ENCODE peak calls at places on chromosomes 2 and 18, in eight cellular contexts. K is cardiac muscle cell; T is H1; B is upper lobe of right lung; V is GM23338; Y is thoracic aorta; O is SK-N-MC; M is CD4-positive, CD25-positive, alpha-beta regulatory T cell. Q is an unnamed sample.

GRCh38 chr2:177184606-177185005 is 28.0 kb upstream of the HNRNPA3 start:
- DNase-seq in Y (no peak), T (no peak), M (no peak), K (no peak), B (no peak), V (no peak), O (no peak), Q (no peak)

GRCh38 chr2:17753803-17754663 is at the start of the genes GEN1 and SMC6:
- DNase-seq in M (peak), T (peak), O (peak), Y (peak), B (peak), V (peak), K (peak), Q (peak)

GRCh38 chr2:27809761-27810241 is 38.3 kb downstream of the MRPL33 start:
- DNase-seq in K (no peak), M (no peak), Y (no peak), T (no peak), V (no peak), O (peak), B (no peak), Q (no peak)

GRCh38 chr2:42133771-42134195 is 35.4 kb upstream of the EML4 start:
- DNase-seq in T (no peak), B (no peak), M (no peak), K (no peak), V (no peak), Y (no peak), O (no peak), Q (no peak)

GRCh38 chr2:233455491-233455890 is 101.2 kb downstream of the DGKD start:
- DNase-seq in B (peak), M (no peak), Y (no peak), V (no peak), O (no peak), K (no peak), T (no peak), Q (no peak)

GRCh38 chr2:97966545-97967215 is 29.1 kb downstream of the TMEM131 start:
- DNase-seq in B (no peak), T (no peak), Y (no peak), O (no peak), M (no peak), K (no peak), V (no peak), Q (no peak)

GRCh38 chr2:176115883-176116813 is at the start of gene HOXD10:
- DNase-seq in V (peak), T (peak), O (no peak), M (no peak), Y (no peak), B (no peak), K (no peak), Q (no peak)

GRCh38 chr18:78976697-78977626 is 2.7 kb upstream of the SALL3 start:
- DNase-seq in Y (no peak), M (no peak), T (no peak), O (no peak), V (peak), K (no peak), B (no peak), Q (no peak)

GRCh38 chr2:107717666-107718065 is 109.0 kb upstream of the RGPD4 start:
- DNase-seq in O (no peak), M (no peak), T (no peak), B (no peak), K (peak), V (peak), Y (no peak), Q (peak)

GRCh38 chr2:16196687-16197503 is 256.5 kb downstream of the MYCN start:
- DNase-seq in Y (no peak), M (no peak), B (no peak), K (no peak), T (no peak), V (no peak), O (no peak), Q (no peak)

GRCh38 chr18:27400001-27400400 is 214.9 kb upstream of the CHST9 start:
- DNase-seq in V (peak), M (no peak), Y (no peak), K (no peak), B (no peak), T (peak), O (no peak), Q (peak)

GRCh38 chr2:235605306-235605998 is 111.6 kb downstream of the AGAP1 start:
- DNase-seq in V (peak), O (peak), M (peak), T (no peak), Y (peak), K (peak), B (no peak), Q (peak)

GRCh38 chr2:167784071-167784400 is 463.4 kb downstream of the STK39 start:
- DNase-seq in M (no peak), T (no peak), B (no peak), O (no peak), Y (no peak), K (no peak), V (no peak), Q (no peak)

GRCh38 chr2:108998911-108999310 is 9.9 kb upstream of the EDAR start:
- DNase-seq in V (no peak), T (no peak), K (no peak), B (no peak), Y (no peak), M (no peak), O (no peak), Q (no peak)

GRCh38 chr2:210792000-210792399 is 235.6 kb downstream of the CPS1 start:
- DNase-seq in V (no peak), O (no peak), M (no peak), Y (no peak), K (peak), B (no peak), T (no peak), Q (no peak)

GRCh38 chr2:238939521-238940403 is 91.9 kb downstream of the TWIST2 start:
- DNase-seq in V (no peak), T (no peak), K (no peak), Y (no peak), M (no peak), O (no peak), B (peak), Q (no peak)

GRCh38 chr18:79962835-79963657 is 1.4 kb upstream of the HSBP1L1 start:
- DNase-seq in O (no peak), V (no peak), K (no peak), Y (no peak), M (peak), B (no peak), T (no peak), Q (no peak)

GRCh38 chr2:108612514-108613183 is 78.4 kb downstream of the LIMS1 start:
- DNase-seq in V (no peak), K (no peak), T (no peak), Y (no peak), M (peak), O (no peak), B (no peak), Q (no peak)

GRCh38 chr18:68778280-68778875 is 19.5 kb upstream of the CCDC102B start:
- DNase-seq in Y (no peak), K (no peak), O (no peak), V (no peak), T (no peak), M (no peak), B (no peak), Q (no peak)

GRCh38 chr2:182361477-182361876 is 65.4 kb downstream of the PDE1A start:
- DNase-seq in T (no peak), M (no peak), O (no peak), V (no peak), Y (no peak), B (no peak), K (no peak), Q (no peak)

GRCh38 chr18:48228301-48228715 is 180.9 kb downstream of the ZBTB7C start:
- DNase-seq in Y (no peak), B (peak), O (no peak), V (no peak), T (no peak), M (peak), K (no peak), Q (no peak)

GRCh38 chr2:128519517-128520215 is 201.0 kb upstream of the HS6ST1 start:
- DNase-seq in O (no peak), B (no peak), K (no peak), M (no peak), T (no peak), Y (no peak), V (no peak), Q (no peak)

GRCh38 chr2:143261986-143262784 is 133.0 kb downstream of the ARHGAP15 start:
- DNase-seq in T (no peak), B (no peak), K (no peak), V (no peak), Y (no peak), M (peak), O (no peak), Q (no peak)

GRCh38 chr18:32378705-32379104 is 92.0 kb downstream of the GAREM1 start:
- DNase-seq in T (no peak), O (no peak), B (no peak), Y (no peak), M (no peak), V (no peak), K (no peak), Q (no peak)

GRCh38 chr2:65129276-65129612 is 662 bp downstream of the RAB1A start:
- DNase-seq in T (no peak), K (no peak), B (no peak), M (peak), O (no peak), Y (no peak), V (no peak), Q (no peak)

GRCh38 chr2:231614559-231615057 is 21.9 kb downstream of the TEX44 start:
- DNase-seq in Y (no peak), V (no peak), K (no peak), O (no peak), M (peak), T (peak), B (peak), Q (no peak)

GRCh38 chr2:15941970-15942710 is 1.8 kb downstream of the MYCN start:
- DNase-seq in O (no peak), Y (no peak), K (peak), T (peak), M (peak), V (peak), B (no peak), Q (no peak)

GRCh38 chr2:180730976-180731375 is 249.4 kb upstream of the UBE2E3 start:
- DNase-seq in Y (no peak), O (no peak), M (no peak), V (no peak), T (no peak), K (no peak), B (no peak), Q (no peak)

GRCh38 chr2:217049931-217050330 is 190.1 kb upstream of the TNP1 start:
- DNase-seq in T (no peak), O (no peak), K (no peak), V (no peak), Y (no peak), B (no peak), M (no peak), Q (no peak)

GRCh38 chr2:170972508-170973224 is 43.6 kb downstream of the GORASP2 start:
- DNase-seq in B (no peak), Y (no peak), V (no peak), K (no peak), M (peak), T (no peak), O (no peak), Q (no peak)

GRCh38 chr2:130852521-130853115 is 15.9 kb downstream of the ARHGEF4 start:
- DNase-seq in B (no peak), V (no peak), M (no peak), T (no peak), Y (no peak), O (no peak), K (no peak), Q (no peak)

GRCh38 chr2:195057001-195057400 is 600.0 kb upstream of the SLC39A10 start:
- DNase-seq in B (no peak), M (no peak), V (no peak), K (no peak), Y (no peak), O (no peak), T (no peak), Q (no peak)

GRCh38 chr18:23225518-23225917 is 90.2 kb downstream of the CABLES1 start:
- DNase-seq in K (no peak), O (no peak), M (no peak), V (no peak), T (no peak), B (no peak), Y (no peak), Q (no peak)

GRCh38 chr18:55401638-55402191 is 186.3 kb downstream of the TCF4 start:
- DNase-seq in V (peak), O (no peak), T (no peak), M (no peak), B (no peak), Y (no peak), K (peak), Q (peak)

GRCh38 chr18:55401275-55401620 is 186.7 kb downstream of the TCF4 start:
- DNase-seq in M (no peak), B (no peak), K (no peak), Y (no peak), V (no peak), T (no peak), O (no peak), Q (no peak)

GRCh38 chr18:55402731-55403405 is 185.1 kb downstream of the TCF4 start:
- DNase-seq in O (no peak), V (no peak), B (no peak), M (no peak), Y (no peak), K (no peak), T (no peak), Q (no peak)

GRCh38 chr18:55398858-55399257 is 189.1 kb downstream of the TCF4 start:
- DNase-seq in Y (no peak), O (no peak), B (no peak), T (no peak), K (no peak), V (no peak), M (no peak), Q (no peak)

GRCh38 chr18:55400590-55401274 is 187.3 kb downstream of the TCF4 start:
- DNase-seq in K (no peak), M (no peak), T (no peak), V (no peak), B (no peak), Y (no peak), O (no peak), Q (no peak)
- H3K4me3 ChIP-seq in K (no peak), M (no peak), T (no peak), V (no peak), B (peak), Y (peak), O (peak), Q (no peak)

DNA sequence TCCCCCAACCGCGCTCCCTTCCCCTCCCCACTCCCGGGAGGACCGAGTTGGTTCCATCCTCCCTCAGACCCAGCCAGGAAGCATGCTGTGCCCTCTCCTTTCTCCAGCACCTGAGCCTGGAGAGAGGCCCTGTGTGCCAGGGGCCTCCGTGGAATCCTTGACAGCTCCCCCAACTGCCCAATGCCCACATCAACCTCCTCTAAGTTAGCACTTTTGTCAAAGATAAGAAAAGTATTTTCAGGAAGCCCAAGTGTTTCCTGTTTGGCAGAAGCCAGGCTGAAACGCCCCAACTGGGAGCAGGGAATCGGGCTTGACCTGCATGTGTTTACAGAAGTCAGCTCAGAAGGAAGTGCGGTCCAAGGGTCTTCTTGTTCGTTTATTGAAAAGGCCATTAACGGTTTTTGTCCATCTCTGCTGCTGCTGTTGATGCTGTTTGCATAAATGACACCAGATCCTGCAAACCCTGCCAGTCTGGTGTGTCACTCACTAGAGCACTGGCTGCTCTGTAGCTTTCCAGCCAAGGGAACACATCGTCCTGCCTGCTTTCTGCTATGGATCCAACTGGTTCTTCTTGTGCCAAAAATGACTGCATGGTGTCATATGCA is 35.3 kb upstream of the COL6A3 start:
- DNase-seq in T (no peak), O (no peak), Y (peak), B (peak), K (peak), M (no peak), V (no peak), Q (no peak)
- H3K27ac ChIP-seq in T (no peak), O (no peak), Y (peak), B (peak), K (no peak), M (no peak), V (no peak), Q (no peak)

GRCh38 chr2:172440795-172441194 is 13.4 kb downstream of the ITGA6 start:
- DNase-seq in Y (no peak), O (no peak), V (no peak), B (no peak), K (no peak), T (no peak), M (peak), Q (no peak)
- H3K4me3 ChIP-seq in Y (no peak), O (no peak), V (no peak), B (no peak), K (no peak), T (no peak), M (peak), Q (no peak)

GRCh38 chr2:241932895-241933174 is 63.3 kb downstream of the RTP5 start:
- DNase-seq in B (no peak), K (no peak), V (no peak), M (no peak), O (no peak), Y (no peak), T (no peak), Q (no peak)

GRCh38 chr2:241933175-241933911 is 63.8 kb downstream of the RTP5 start:
- DNase-seq in Y (no peak), V (no peak), O (peak), M (peak), T (no peak), K (no peak), B (peak), Q (no peak)

GRCh38 chr2:241931084-241931975 is 61.8 kb downstream of the RTP5 start:
- DNase-seq in V (no peak), B (no peak), Y (no peak), T (no peak), M (no peak), K (no peak), O (no peak), Q (no peak)

GRCh38 chr2:241929551-241930490 is 60.3 kb downstream of the RTP5 start:
- DNase-seq in T (no peak), K (no peak), O (no peak), M (no peak), B (no peak), V (no peak), Y (no peak), Q (no peak)

DNA sequence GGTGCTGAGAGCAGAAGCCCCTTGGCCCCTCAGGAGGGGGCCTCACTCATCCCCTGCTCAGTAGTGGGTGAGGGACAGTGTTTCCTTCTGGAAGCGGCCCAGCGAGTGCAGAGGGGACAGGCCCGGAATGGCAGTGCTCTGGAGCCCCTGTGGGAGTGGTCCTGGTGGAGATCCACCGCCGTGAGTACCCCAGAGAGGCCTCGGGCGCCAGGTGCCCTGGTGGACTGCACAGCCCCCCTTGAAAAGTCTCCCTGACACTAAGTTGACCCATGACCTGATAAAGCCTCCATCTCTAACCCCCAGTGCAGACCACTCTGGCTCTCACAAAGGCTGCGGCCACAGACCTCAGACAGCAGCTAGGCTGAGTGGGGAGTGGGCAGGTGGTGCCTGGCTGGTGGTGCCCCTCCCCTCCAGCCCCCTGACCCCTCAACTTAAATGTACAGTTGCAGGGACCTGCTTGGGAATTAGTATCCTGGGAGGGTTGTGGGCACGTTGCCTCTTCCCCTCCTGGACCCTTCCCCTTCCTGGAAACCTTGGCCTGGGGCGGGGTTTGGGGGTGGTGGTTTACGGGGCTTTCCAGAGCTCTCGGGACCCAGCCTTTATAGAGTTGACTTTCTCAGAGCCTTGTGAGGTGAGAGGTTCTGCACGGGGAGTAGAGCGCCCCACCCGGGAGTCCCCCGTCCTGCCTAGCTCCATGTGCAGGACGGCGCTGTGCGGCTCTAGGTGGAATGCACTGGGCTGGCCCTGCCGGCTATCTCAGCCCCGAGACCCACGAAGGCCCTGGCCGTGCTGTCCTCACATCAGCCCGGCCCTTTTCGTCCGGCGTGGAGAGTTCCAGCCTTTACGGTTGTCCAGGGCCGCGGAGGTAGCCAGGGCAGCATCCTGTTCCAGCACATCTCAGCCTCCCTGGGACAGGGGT is 62.7 kb downstream of the RTP5 start:
- DNase-seq in T (no peak), M (no peak), O (no peak), B (no peak), K (no peak), Y (no peak), V (no peak), Q (no peak)
- H3K27ac ChIP-seq in T (no peak), M (no peak), O (no peak), B (no peak), K (no peak), Y (no peak), V (no peak), Q (no peak)

DNA sequence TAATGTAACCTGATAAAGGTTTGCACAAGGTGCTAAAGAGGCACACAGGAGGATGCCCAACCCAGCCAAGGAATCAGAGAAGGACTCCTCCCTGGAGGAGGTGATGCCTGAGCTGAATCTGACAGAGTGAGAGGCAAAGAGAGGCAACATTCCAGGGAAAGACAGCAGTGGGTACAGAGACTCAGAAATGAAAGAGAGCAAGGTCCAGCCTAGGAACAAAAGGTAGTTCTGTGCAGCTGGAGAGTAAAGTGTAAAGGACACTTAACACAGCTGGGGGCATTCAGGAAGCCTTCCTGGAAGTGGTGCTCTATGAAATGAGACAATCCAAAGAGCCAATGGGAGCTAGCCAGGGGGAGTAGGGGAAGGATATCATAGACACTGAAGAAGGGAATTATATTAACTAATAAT is 181.0 kb upstream of the GLI2 start:
- DNase-seq in K (no peak), M (no peak), Y (no peak), B (no peak), T (no peak), V (no peak), O (no peak), Q (no peak)
- H3K4me3 ChIP-seq in K (no peak), M (no peak), Y (no peak), B (no peak), T (no peak), V (no peak), O (no peak), Q (no peak)

DNA sequence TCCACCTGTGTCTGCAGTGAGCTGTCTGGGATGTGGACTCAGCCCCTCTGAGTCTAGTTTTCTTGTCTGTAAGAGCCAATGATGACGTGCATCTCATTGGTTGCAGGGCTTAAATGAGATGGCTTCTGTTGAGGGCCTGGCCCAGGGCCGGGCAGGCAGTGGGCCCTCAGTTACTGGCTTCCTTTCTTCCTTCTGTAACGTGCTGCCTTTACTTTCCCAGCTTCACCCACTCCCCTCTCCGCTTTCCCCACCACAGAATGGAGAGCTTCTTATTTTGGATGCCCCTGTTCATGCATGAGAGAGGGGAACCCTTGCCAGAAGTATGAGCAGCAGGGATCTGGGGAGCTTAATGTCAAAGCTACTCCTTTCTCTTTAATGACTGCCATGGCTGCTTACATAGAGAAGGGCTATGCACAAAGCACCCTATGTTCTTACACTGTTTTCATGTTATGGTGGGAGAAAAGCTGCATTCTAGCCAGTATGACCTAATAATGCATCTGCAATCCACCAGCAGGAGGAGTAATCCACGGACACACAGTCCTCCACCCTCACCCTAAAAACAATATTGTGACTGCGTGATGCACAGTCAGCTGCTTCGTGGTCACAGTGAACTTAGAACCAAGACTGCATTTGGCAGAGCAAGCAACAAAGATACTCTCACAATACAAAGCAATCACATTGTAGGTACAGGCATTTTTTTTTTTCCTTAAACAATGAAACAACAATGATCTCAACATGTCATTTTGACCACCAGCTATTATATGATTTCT is 37.2 kb downstream of the CREG2 start:
- DNase-seq in M (peak), B (no peak), T (no peak), V (no peak), O (no peak), K (no peak), Y (no peak), Q (no peak)
- H3K27ac ChIP-seq in M (no peak), B (no peak), T (no peak), V (no peak), O (no peak), K (no peak), Y (no peak), Q (no peak)